ENCODE peak calls at places on chromosome 19, in four cellular contexts. S, V, L and I are unnamed samples.

GRCh38 chr19:19578241-19578640 is 40.2 kb downstream of the CILP2 start:
- DNase-seq in L (no peak), V (no peak), S (no peak), I (no peak)

GRCh38 chr19:6588508-6589345 is 2.2 kb downstream of the CD70 start:
- DNase-seq in S (no peak), V (no peak), L (no peak), I (no peak)

GRCh38 chr19:13817018-13817614 is 21.9 kb downstream of the ZSWIM4 start:
- DNase-seq in S (no peak), L (no peak), V (no peak), I (peak; percentile 98)

GRCh38 chr19:46659151-46660007 is 1.6 kb downstream of the DACT3 start:
- DNase-seq in V (no peak), L (no peak), S (no peak), I (peak; percentile 82)

GRCh38 chr19:47004012-47004465 is 15.6 kb upstream of the NPAS1 start:
- DNase-seq in L (no peak), V (no peak), S (no peak), I (no peak)

GRCh38 chr19:8304841-8305621 is 3.1 kb downstream of the CD320 start:
- DNase-seq in L (no peak), S (peak; percentile 0), V (no peak), I (peak; percentile 95)

GRCh38 chr19:55255618-55256423 is 3.0 kb downstream of the PPP6R1 start:
- DNase-seq in V (peak; percentile 45), S (peak; percentile 53), L (peak; percentile 52), I (no peak)

GRCh38 chr19:56109216-56109615 is 11.9 kb downstream of the ZNF787 start:
- DNase-seq in S (no peak), V (no peak), L (no peak), I (no peak)

GRCh38 chr19:50432221-50432626 is 468 bp upstream of the MYBPC2 start:
- DNase-seq in S (no peak), L (no peak), V (no peak), I (peak; percentile 79)

GRCh38 chr19:18785179-18786124 is 5.7 kb downstream of the COMP start:
- DNase-seq in S (peak; percentile 5), V (peak; percentile 62), L (peak; percentile 73), I (peak; percentile 99)

GRCh38 chr19:8030906-8031305 is 21.7 kb upstream of the CCL25 start:
- DNase-seq in L (no peak), V (no peak), S (no peak), I (no peak)

GRCh38 chr19:47512183-47512947 is 2.5 kb downstream of the NAPA start:
- DNase-seq in L (no peak), S (peak; percentile 25), V (no peak), I (peak; percentile 34)

GRCh38 chr19:19587776-19588175 is 30.7 kb downstream of the PBX4 start:
- DNase-seq in S (no peak), L (no peak), V (no peak), I (no peak)